ENCODE peak calls at places on chromosomes 12 and 14, in five cellular contexts. Q is right cardiac atrium, L is frontal cortex, P is posterior cingulate gyrus, H is COR-L47. R is an unnamed sample.

GRCh38 chr14:50083467-50084337 is 32.7 kb downstream of the VCPKMT start:
- DNase-seq in Q (no peak), L (no peak), P (peak), H (no peak), R (no peak)

GRCh38 chr12:94140556-94140955 is 7.8 kb upstream of the PLXNC1 start:
- DNase-seq in Q (no peak), L (no peak), P (no peak), H (no peak), R (no peak)

GRCh38 chr14:105485720-105486332 is 860 bp upstream of the CRIP1 start:
- DNase-seq in Q (peak), L (no peak), P (no peak), H (no peak), R (no peak)

GRCh38 chr12:86903166-86903565 is 647.0 kb upstream of the MGAT4C start:
- DNase-seq in Q (no peak), L (no peak), P (no peak), H (no peak), R (no peak)

GRCh38 chr12:54389139-54389508 is 4.6 kb upstream of the ZNF385A start:
- DNase-seq in Q (no peak), L (no peak), P (no peak), H (no peak), R (no peak)

GRCh38 chr12:84919271-84919670 is 6.7 kb upstream of the SLC6A15 start:
- DNase-seq in Q (no peak), L (no peak), P (no peak), H (no peak), R (no peak)

GRCh38 chr14:101077511-101078074 is 174.1 kb upstream of the RTL1 start:
- DNase-seq in Q (no peak), L (no peak), P (peak), H (no peak), R (no peak)

GRCh38 chr12:97022831-97023230 is 115.8 kb downstream of the NEDD1 start:
- DNase-seq in Q (no peak), L (no peak), P (no peak), H (no peak), R (no peak)

GRCh38 chr12:3041558-3042164 is 35.5 kb upstream of the TSPAN9 start:
- DNase-seq in Q (no peak), L (peak), P (peak), H (peak), R (peak)

GRCh38 chr14:56199976-56200577 is 81.9 kb downstream of the PELI2 start:
- DNase-seq in Q (no peak), L (no peak), P (no peak), H (no peak), R (no peak)

GRCh38 chr14:57378661-57379060 is 11.7 kb upstream of the NAA30 start:
- DNase-seq in Q (no peak), L (no peak), P (no peak), H (no peak), R (no peak)

GRCh38 chr14:93078830-93079229 is 36.9 kb downstream of the ITPK1 start:
- DNase-seq in Q (no peak), L (no peak), P (no peak), H (no peak), R (no peak)

GRCh38 chr12:56188786-56189335 is 422 bp downstream of the SMARCC2 start:
- DNase-seq in Q (no peak), L (peak), P (no peak), H (peak), R (peak)

GRCh38 chr14:33906968-33907367 is 43.9 kb downstream of the EGLN3 start:
- DNase-seq in Q (no peak), L (no peak), P (no peak), H (no peak), R (no peak)

GRCh38 chr12:57781801-57782200 is 786 bp upstream of the TSFM start:
- DNase-seq in Q (no peak), L (no peak), P (no peak), H (no peak), R (no peak)

GRCh38 chr12:99026332-99027116 is 381.4 kb downstream of the APAF1 start:
- DNase-seq in Q (no peak), L (no peak), P (no peak), H (no peak), R (no peak)

GRCh38 chr12:48078901-48079300 is 27.0 kb downstream of the SENP1 start:
- DNase-seq in Q (no peak), L (no peak), P (no peak), H (no peak), R (no peak)

GRCh38 chr14:103123128-103123633 is at the start of gene TNFAIP2:
- DNase-seq in Q (peak), L (no peak), P (no peak), H (peak), R (no peak)

GRCh38 chr12:46786774-46787173 is 39.0 kb downstream of the SLC38A4 start:
- DNase-seq in Q (no peak), L (no peak), P (no peak), H (no peak), R (no peak)

GRCh38 chr14:103281496-103282231 is 52.4 kb upstream of the EIF5 start:
- DNase-seq in Q (peak), L (no peak), P (no peak), H (peak), R (no peak)

GRCh38 chr12:12563529-12563928 is 866 bp upstream of the DUSP16 start:
- DNase-seq in Q (no peak), L (peak), P (no peak), H (no peak), R (no peak)

GRCh38 chr12:103715494-103715893 is 125.5 kb downstream of the NT5DC3 start:
- DNase-seq in Q (no peak), L (no peak), P (no peak), H (no peak), R (no peak)

GRCh38 chr14:22829661-22830328 is at the start of gene MRPL52:
- DNase-seq in Q (peak), L (peak), P (peak), H (peak), R (peak)

GRCh38 chr12:88922816-88923215 is 342.5 kb upstream of the KITLG start:
- DNase-seq in Q (no peak), L (no peak), P (no peak), H (no peak), R (no peak)

GRCh38 chr12:126353604-126354003 is 1288.4 kb downstream of the AACS start:
- DNase-seq in Q (no peak), L (no peak), P (no peak), H (no peak), R (no peak)

GRCh38 chr14:76349993-76350392 is 25.9 kb upstream of the ESRRB start:
- DNase-seq in Q (no peak), L (no peak), P (no peak), H (no peak), R (no peak)

GRCh38 chr12:75478395-75478794 is 2.2 kb upstream of the GLIPR1 start:
- DNase-seq in Q (no peak), L (no peak), P (no peak), H (no peak), R (no peak)

GRCh38 chr14:101761881-101762529 is 496 bp downstream of the PPP2R5C start:
- DNase-seq in Q (peak), L (peak), P (no peak), H (peak), R (peak)

R was measured in hypothalamus.